ENCODE peak calls at places on chromosomes 4 and X, in eight cellular contexts. A is SJSA1, S is esophagus squamous epithelium, U is IMR-90, Q is iPS DF 6.9, E is breast epithelium, I is GM23338, K is HL-60. N is an unnamed sample.
A peak's percentile ranks its signal among the peaks of the same experiment; 100 is the strongest.

GRCh38 chr4:131001371-131001770 is 1905.4 kb downstream of the C4orf33 start:
- DNase-seq in A (no peak), S (no peak), U (no peak), Q (no peak), E (no peak), I (no peak), K (no peak), N (peak; percentile 4)

GRCh38 chrX:49754238-49754857 is 58.6 kb upstream of the PAGE1 start:
- DNase-seq in A (peak; percentile 1), S (no peak), U (peak; percentile 28), Q (peak; percentile 4), E (no peak), I (peak; percentile 60), K (peak; percentile 41), N (peak; percentile 38)

GRCh38 chr4:53929311-53929710 is 135.1 kb downstream of the CHIC2 start:
- DNase-seq in A (no peak), S (no peak), U (peak; percentile 65), Q (no peak), E (no peak), I (no peak), K (no peak), N (no peak)

GRCh38 chrX:150032742-150033141 is 94.5 kb upstream of the EOLA2 start:
- DNase-seq in A (peak; percentile 61), S (no peak), U (peak; percentile 81), Q (no peak), E (no peak), I (no peak), K (no peak), N (peak; percentile 84)

GRCh38 chrX:45323387-45323786 is 122.7 kb upstream of the DIPK2B start:
- DNase-seq in A (no peak), S (no peak), U (no peak), Q (no peak), E (no peak), I (no peak), K (no peak), N (peak; percentile 63)

GRCh38 chr4:99323761-99324160 is 2.6 kb upstream of the ADH1B start:
- DNase-seq in A (no peak), S (no peak), U (peak; percentile 46), Q (no peak), E (no peak), I (no peak), K (no peak), N (no peak)

GRCh38 chrX:96774116-96774515 is 89.5 kb downstream of the DIAPH2 start:
- DNase-seq in A (no peak), S (no peak), U (no peak), Q (no peak), E (no peak), I (no peak), K (no peak), N (no peak)

GRCh38 chr4:15322016-15322415 is 105.8 kb upstream of the C1QTNF7 start:
- DNase-seq in A (no peak), S (no peak), U (no peak), Q (no peak), E (no peak), I (no peak), K (no peak), N (no peak)

GRCh38 chr4:173538148-173538902 is 8.3 kb upstream of the HAND2 start:
- DNase-seq in A (no peak), S (no peak), U (no peak), Q (no peak), E (no peak), I (peak; percentile 58), K (peak; percentile 88), N (no peak)

GRCh38 chr4:172758586-172759340 is 409.8 kb upstream of the GALNT7 start:
- DNase-seq in A (peak; percentile 2), S (no peak), U (peak; percentile 89), Q (no peak), E (no peak), I (no peak), K (peak; percentile 10), N (peak; percentile 82)

GRCh38 chr4:124890522-124890921 is 178.0 kb upstream of the ANKRD50 start:
- DNase-seq in A (no peak), S (no peak), U (peak; percentile 77), Q (no peak), E (no peak), I (no peak), K (no peak), N (peak; percentile 93)

GRCh38 chr4:65954416-65954815 is 284.1 kb upstream of the EPHA5 start:
- DNase-seq in A (no peak), S (no peak), U (no peak), Q (no peak), E (no peak), I (no peak), K (no peak), N (peak; percentile 42)

GRCh38 chrX:151801980-151802379 is 67.4 kb downstream of the CNGA2 start:
- DNase-seq in A (no peak), S (no peak), U (no peak), Q (no peak), E (no peak), I (peak; percentile 17), K (no peak), N (no peak)

GRCh38 chr4:142095886-142096605 is 459.7 kb downstream of the IL15 start:
- DNase-seq in A (peak; percentile 21), S (no peak), U (peak; percentile 96), Q (no peak), E (peak; percentile 34), I (no peak), K (no peak), N (peak; percentile 92)

GRCh38 chr4:38728651-38729141 is 54.1 kb downstream of the TLR10 start:
- DNase-seq in A (peak; percentile 77), S (no peak), U (no peak), Q (peak; percentile 25), E (peak; percentile 63), I (peak; percentile 70), K (no peak), N (peak; percentile 25)

GRCh38 chrX:106902684-106903083 is 457 bp downstream of the RIPPLY1 start:
- DNase-seq in A (no peak), S (no peak), U (no peak), Q (no peak), E (no peak), I (no peak), K (no peak), N (no peak)

GRCh38 chr4:151566053-151566452 is 157.1 kb downstream of the FHIP1A start:
- DNase-seq in A (no peak), S (no peak), U (no peak), Q (no peak), E (no peak), I (no peak), K (no peak), N (no peak)

GRCh38 chr4:27084685-27085356 is 224.2 kb downstream of the STIM2 start:
- DNase-seq in A (no peak), S (no peak), U (peak; percentile 2), Q (no peak), E (no peak), I (peak; percentile 76), K (peak; percentile 33), N (peak; percentile 15)
- H3K27me3 ChIP-seq in A (no peaks in the 10 kb centered on the region), S (no peaks in the 10 kb centered on the region), U (peaks cover 15% of the 10 kb centered on the region), Q (peaks cover 3% of the 10 kb centered on the region), E (peaks cover 31% of the 10 kb centered on the region), I (peaks cover 16% of the 10 kb centered on the region), K (peaks cover 9% of the 10 kb centered on the region), N (no peaks in the 10 kb centered on the region)

DNA sequence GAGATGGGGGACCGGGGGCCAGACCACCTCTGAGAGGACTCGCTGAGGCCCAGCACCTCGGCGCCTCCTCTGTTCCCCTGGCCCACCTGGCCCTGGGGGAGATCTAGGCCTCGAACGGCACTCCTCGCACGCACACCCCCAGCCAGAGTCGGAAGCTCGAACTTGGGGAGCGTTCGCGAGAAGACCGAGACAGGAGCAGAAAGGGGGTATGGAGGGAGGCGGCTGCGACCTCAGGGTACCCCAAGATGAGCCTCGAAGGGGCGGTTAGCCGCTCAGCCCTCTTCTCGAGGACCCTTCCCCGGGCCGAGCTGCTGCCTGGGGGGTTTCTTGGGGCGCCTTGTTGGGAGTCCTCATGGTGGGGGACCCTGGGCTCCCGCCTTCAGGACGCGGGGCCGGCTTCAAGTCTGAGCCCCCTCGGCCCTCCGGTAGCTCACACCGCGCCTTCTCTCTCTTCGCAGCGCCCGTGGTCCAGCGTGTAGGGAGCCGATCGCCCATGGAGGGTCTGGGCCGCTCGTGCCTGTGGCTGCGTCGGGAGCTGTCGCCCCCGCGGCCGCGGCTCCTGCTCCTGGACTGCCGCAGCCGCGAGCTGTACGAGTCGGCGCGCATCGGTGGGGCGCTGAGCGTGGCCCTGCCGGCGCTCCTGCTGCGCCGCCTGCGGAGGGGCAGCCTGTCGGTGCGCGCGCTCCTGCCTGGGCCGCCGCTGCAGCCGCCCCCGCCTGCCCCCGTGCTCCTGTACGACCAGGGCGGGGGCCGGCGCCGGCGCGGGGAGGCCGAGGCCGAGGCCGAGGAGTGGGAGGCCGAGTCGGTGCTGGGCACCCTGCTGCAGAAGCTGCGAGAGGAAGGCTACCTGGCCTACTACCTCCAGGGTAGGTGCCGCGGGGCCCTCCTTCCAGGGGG is 706 bp downstream of the DUSP9 start:
- DNase-seq in A (no peak), S (no peak), U (no peak), Q (no peak), E (no peak), I (no peak), K (no peak), N (no peak)
- H3K27me3 ChIP-seq in A (peaks cover 19% of the 10 kb centered on the region), S (no peaks in the 10 kb centered on the region), U (peaks cover 49% of the 10 kb centered on the region), Q (peaks cover 52% of the 10 kb centered on the region), E (peaks cover 86% of the 10 kb centered on the region), I (peaks cover 67% of the 10 kb centered on the region), K (peaks cover 34% of the 10 kb centered on the region), N (peaks cover 3% of the 10 kb centered on the region)

GRCh38 chrX:17581650-17582049 is 155.6 kb upstream of the SCML1 start:
- DNase-seq in A (no peak), S (no peak), U (no peak), Q (no peak), E (no peak), I (no peak), K (no peak), N (no peak)

GRCh38 chrX:17587352-17587751 is 149.9 kb upstream of the SCML1 start:
- DNase-seq in A (no peak), S (no peak), U (no peak), Q (no peak), E (no peak), I (no peak), K (no peak), N (no peak)

GRCh38 chrX:17585006-17585405 is 152.3 kb upstream of the SCML1 start:
- DNase-seq in A (no peak), S (no peak), U (no peak), Q (no peak), E (no peak), I (no peak), K (no peak), N (no peak)

GRCh38 chrX:17580529-17581155 is 156.7 kb upstream of the SCML1 start:
- DNase-seq in A (no peak), S (no peak), U (peak; percentile 74), Q (no peak), E (no peak), I (no peak), K (no peak), N (no peak)

GRCh38 chrX:17584248-17584681 is 153.0 kb upstream of the SCML1 start:
- DNase-seq in A (peak; percentile 73), S (no peak), U (peak; percentile 60), Q (no peak), E (no peak), I (no peak), K (no peak), N (peak; percentile 42)
- H3K27me3 ChIP-seq in A (no peaks in the 10 kb centered on the region), S (no peaks in the 10 kb centered on the region), U (no peaks in the 10 kb centered on the region), Q (no peaks in the 10 kb centered on the region), E (peaks cover 26% of the 10 kb centered on the region), I (no peaks in the 10 kb centered on the region), K (no peaks in the 10 kb centered on the region), N (no peaks in the 10 kb centered on the region)

DNA sequence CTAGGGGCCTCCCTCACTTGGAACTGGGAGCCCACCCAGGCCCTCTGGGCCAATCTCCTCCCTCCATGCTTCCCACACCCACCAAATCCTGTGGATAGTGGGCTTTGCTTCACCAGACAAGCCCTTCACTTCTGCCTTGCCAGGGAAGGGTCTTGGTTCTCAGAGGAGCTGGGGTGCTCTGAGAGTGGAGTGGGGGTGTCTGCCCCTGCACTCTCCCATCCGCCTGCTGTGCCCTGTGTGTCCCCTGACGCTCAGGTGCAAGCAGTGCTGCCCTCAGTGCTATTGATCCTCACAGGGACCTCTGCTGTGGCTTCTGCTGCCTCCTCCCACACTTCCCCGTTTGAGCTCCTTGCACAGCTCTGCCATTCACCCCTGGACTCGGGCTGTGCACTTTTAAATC is 117.3 kb upstream of the NKX1-1 start:
- DNase-seq in A (no peak), S (no peak), U (no peak), Q (no peak), E (no peak), I (no peak), K (no peak), N (no peak)
- H3K27me3 ChIP-seq in A (peaks cover 8% of the 10 kb centered on the region), S (no peaks in the 10 kb centered on the region), U (peaks cover 58% of the 10 kb centered on the region), Q (no peaks in the 10 kb centered on the region), E (peaks cover 20% of the 10 kb centered on the region), I (peaks cover 7% of the 10 kb centered on the region), K (peaks cover 6% of the 10 kb centered on the region), N (peaks cover 3% of the 10 kb centered on the region)

N was measured in bronchial epithelial cell.